ENCODE peak calls at places on chromosomes 2 and 18, in seven cellular contexts. P is A172, U is T-helper 17 cell, H is right atrium auricular region, I is AG04449, Y is pons, X is HFF-Myc. A is an unnamed sample.

GRCh38 chr2:120828832-120829632 is 93.4 kb downstream of the GLI2 start:
- DNase-seq in U (no peak), P (no peak), I (no peak), X (no peak), H (no peak), Y (no peak), A (no peak)

GRCh38 chr18:11981633-11982366 is 493 bp downstream of the IMPA2 start:
- DNase-seq in X (no peak), Y (no peak), P (no peak), I (no peak), H (peak; percentile 73), U (no peak), A (no peak)

GRCh38 chr2:120879401-120880295 is 144.0 kb downstream of the GLI2 start:
- DNase-seq in X (no peak), U (no peak), Y (no peak), I (no peak), P (no peak), H (no peak), A (no peak)

GRCh38 chr2:162153608-162154224 is 1.7 kb upstream of the GCG start:
- DNase-seq in I (no peak), H (no peak), X (peak; percentile 40), Y (peak; percentile 25), P (peak; percentile 72), U (peak; percentile 41), A (peak; percentile 4)

GRCh38 chr2:185179783-185180182 is 558.8 kb upstream of the FSIP2 start:
- DNase-seq in U (no peak), P (no peak), I (no peak), X (no peak), Y (no peak), H (no peak), A (no peak)

GRCh38 chr2:212926948-212927347 is 224.5 kb downstream of the IKZF2 start:
- DNase-seq in X (no peak), H (no peak), Y (no peak), I (no peak), U (no peak), P (no peak), A (no peak)

GRCh38 chr2:39948016-39948719 is 169.1 kb upstream of the THUMPD2 start:
- DNase-seq in U (no peak), H (no peak), P (peak; percentile 38), Y (no peak), I (peak; percentile 36), X (peak; percentile 39), A (peak; percentile 57)

GRCh38 chr2:37615808-37616673 is 55.4 kb downstream of the CDC42EP3 start:
- DNase-seq in H (no peak), P (no peak), Y (peak; percentile 49), U (peak; percentile 55), I (no peak), X (no peak), A (no peak)

GRCh38 chr2:161414385-161415040 is 1.6 kb upstream of the TBR1 start:
- DNase-seq in X (no peak), P (peak; percentile 30), Y (no peak), I (no peak), H (no peak), U (no peak), A (no peak)

GRCh38 chr2:112602917-112603316 is 18.5 kb downstream of the CHCHD5 start:
- DNase-seq in P (no peak), X (no peak), Y (no peak), U (no peak), I (no peak), H (no peak), A (no peak)

GRCh38 chr2:127586136-127586535 is 50.7 kb downstream of the MYO7B start:
- DNase-seq in H (no peak), P (no peak), Y (no peak), X (no peak), U (no peak), I (no peak), A (no peak)

GRCh38 chr2:68915345-68915841 is 37.3 kb downstream of the GKN2 start:
- DNase-seq in I (no peak), U (no peak), Y (no peak), P (no peak), H (no peak), X (no peak), A (no peak)

GRCh38 chr2:37326285-37326684 is 1.7 kb upstream of the PRKD3 start:
- DNase-seq in I (peak; percentile 45), Y (peak; percentile 74), H (peak; percentile 72), X (peak; percentile 53), P (peak; percentile 71), U (no peak), A (peak; percentile 59)

GRCh38 chr2:64797881-64798590 is 144.3 kb upstream of the SERTAD2 start:
- DNase-seq in P (peak; percentile 77), Y (no peak), H (no peak), I (no peak), U (no peak), X (peak; percentile 52), A (no peak)

GRCh38 chr18:27030403-27030802 is 154.7 kb downstream of the CHST9 start:
- DNase-seq in I (no peak), Y (peak; percentile 9), P (no peak), H (no peak), U (no peak), X (no peak), A (no peak)

GRCh38 chr18:74233933-74234325 is 57.8 kb downstream of the CYB5A start:
- DNase-seq in P (no peak), H (no peak), Y (no peak), U (no peak), I (no peak), X (no peak), A (no peak)

GRCh38 chr2:58571181-58571852 is 330.2 kb upstream of the FANCL start:
- DNase-seq in Y (peak; percentile 69), I (peak; percentile 9), P (peak; percentile 88), H (no peak), U (no peak), X (peak; percentile 56), A (peak; percentile 23)

GRCh38 chr2:67083978-67084377 is 313.2 kb upstream of the ETAA1 start:
- DNase-seq in H (no peak), X (no peak), Y (no peak), I (no peak), U (no peak), P (no peak), A (no peak)

GRCh38 chr2:108534577-108535379 is 508 bp downstream of the LIMS1 start:
- DNase-seq in H (no peak), X (no peak), P (peak; percentile 42), U (no peak), I (no peak), Y (peak; percentile 59), A (no peak)

GRCh38 chr2:231795525-231796327 is 9.5 kb downstream of the COPS7B start:
- DNase-seq in X (peak; percentile 80), P (peak; percentile 90), U (no peak), Y (peak; percentile 44), H (no peak), I (no peak), A (no peak)

GRCh38 chr2:10932345-10933151 is 20.8 kb downstream of the KCNF1 start:
- DNase-seq in U (no peak), H (no peak), Y (no peak), X (no peak), I (no peak), P (no peak), A (no peak)

GRCh38 chr2:143083636-143084035 is 45.6 kb upstream of the ARHGAP15 start:
- DNase-seq in I (peak; percentile 2), Y (no peak), P (peak; percentile 73), H (no peak), U (no peak), X (peak; percentile 44), A (peak; percentile 33)

GRCh38 chr2:239392688-239393400 is 8.0 kb downstream of the HDAC4 start:
- DNase-seq in H (no peak), U (no peak), X (no peak), P (no peak), Y (no peak), I (no peak), A (no peak)

GRCh38 chr2:120079647-120080046 is 66.8 kb downstream of the EPB41L5 start:
- DNase-seq in U (no peak), I (no peak), P (no peak), Y (no peak), X (no peak), H (no peak), A (no peak)

GRCh38 chr2:38933653-38934052 is 44.0 kb downstream of the ARHGEF33 start:
- DNase-seq in X (peak; percentile 79), Y (no peak), I (peak; percentile 55), U (no peak), H (no peak), P (no peak), A (peak; percentile 69)

GRCh38 chr18:45838302-45839070 is 13.0 kb downstream of the SIGLEC15 start:
- DNase-seq in P (no peak), Y (no peak), H (no peak), X (no peak), U (no peak), I (no peak), A (no peak)